ENCODE peak calls at places on chromosomes 2 and 18, in five cellular contexts. X is tibial nerve, R is psoas muscle, Z is left ventricle myocardium inferior, D is right cardiac atrium. L is an unnamed sample. For H3K4me1, the result is how much of the 10 kb centered on the place peaks cover.

GRCh38 chr18:37778417-37779165 is 213.0 kb upstream of the CELF4 start:
- DNase-seq in X (peak), R (peak), Z (peak), D (peak), L (peak)

GRCh38 chr2:216316743-216317142 is 55.5 kb downstream of the MARCHF4 start:
- DNase-seq in X (no peak), R (no peak), Z (no peak), D (no peak), L (no peak)

GRCh38 chr2:155965415-155966070 is 367.0 kb downstream of the NR4A2 start:
- DNase-seq in X (no peak), R (no peak), Z (no peak), D (no peak), L (peak)

GRCh38 chr2:63654959-63655358 is 66.2 kb downstream of the MDH1 start:
- DNase-seq in X (no peak), R (no peak), Z (no peak), D (no peak), L (no peak)

GRCh38 chr2:100959225-100959880 is 42.7 kb upstream of the RPL31 start:
- DNase-seq in X (no peak), R (no peak), Z (no peak), D (no peak), L (no peak)

GRCh38 chr2:9809448-9810088 is 33.7 kb upstream of the TAF1B start:
- DNase-seq in X (no peak), R (no peak), Z (no peak), D (peak), L (no peak)

GRCh38 chr2:8086796-8087479 is 594.9 kb upstream of the ID2 start:
- DNase-seq in X (no peak), R (no peak), Z (no peak), D (no peak), L (no peak)

GRCh38 chr2:235643680-235644117 is 149.9 kb downstream of the AGAP1 start:
- DNase-seq in X (no peak), R (no peak), Z (no peak), D (no peak), L (no peak)

GRCh38 chr18:42330296-42330695 is 375.3 kb downstream of the PIK3C3 start:
- DNase-seq in X (no peak), R (no peak), Z (no peak), D (no peak), L (no peak)

GRCh38 chr2:6556755-6557154 is 309.0 kb downstream of the CMPK2 start:
- DNase-seq in X (no peak), R (no peak), Z (no peak), D (no peak), L (no peak)

GRCh38 chr2:126642031-126642430 is 13.9 kb upstream of the GYPC start:
- DNase-seq in X (peak), R (no peak), Z (no peak), D (no peak), L (no peak)

GRCh38 chr2:109171444-109172334 is 42.7 kb downstream of the SH3RF3 start:
- DNase-seq in X (peak), R (peak), Z (peak), D (peak), L (no peak)

GRCh38 chr2:4020649-4021048 is 317.3 kb downstream of the DCDC2C start:
- DNase-seq in X (no peak), R (no peak), Z (no peak), D (no peak), L (no peak)

GRCh38 chr2:226115102-226115831 is 684.4 kb downstream of the IRS1 start:
- DNase-seq in X (no peak), R (no peak), Z (no peak), D (no peak), L (no peak)

GRCh38 chr18:28961669-28962228 is 784.8 kb upstream of the CDH2 start:
- DNase-seq in X (no peak), R (no peak), Z (no peak), D (no peak), L (peak)

GRCh38 chr2:59173325-59173724 is 932.2 kb upstream of the FANCL start:
- DNase-seq in X (no peak), R (no peak), Z (no peak), D (no peak), L (no peak)

GRCh38 chr2:72148391-72148974 is 821 bp upstream of the CYP26B1 start:
- DNase-seq in X (peak), R (no peak), Z (peak), D (no peak), L (no peak)
- H3K4me1 ChIP-seq in X (half or more), R (half or more), Z (half or more), D (under half), L (under half)

GRCh38 chr2:172734711-172735645 is 667 bp upstream of the RAPGEF4 start:
- DNase-seq in X (no peak), R (no peak), Z (no peak), D (peak), L (no peak)
- H3K4me3 ChIP-seq in X (peak), R (peak), Z (peak), D (peak), L (peak)

GRCh38 chr18:11997466-11997865 is 16.2 kb downstream of the IMPA2 start:
- DNase-seq in X (no peak), R (no peak), Z (no peak), D (no peak), L (no peak)

GRCh38 chr18:11994708-11995444 is 13.6 kb downstream of the IMPA2 start:
- DNase-seq in X (no peak), R (peak), Z (no peak), D (peak), L (peak)

GRCh38 chr18:11996907-11997306 is 15.6 kb downstream of the IMPA2 start:
- DNase-seq in X (no peak), R (no peak), Z (no peak), D (peak), L (no peak)

GRCh38 chr18:11995445-11996189 is 14.3 kb downstream of the IMPA2 start:
- DNase-seq in X (peak), R (peak), Z (peak), D (peak), L (peak)

DNA sequence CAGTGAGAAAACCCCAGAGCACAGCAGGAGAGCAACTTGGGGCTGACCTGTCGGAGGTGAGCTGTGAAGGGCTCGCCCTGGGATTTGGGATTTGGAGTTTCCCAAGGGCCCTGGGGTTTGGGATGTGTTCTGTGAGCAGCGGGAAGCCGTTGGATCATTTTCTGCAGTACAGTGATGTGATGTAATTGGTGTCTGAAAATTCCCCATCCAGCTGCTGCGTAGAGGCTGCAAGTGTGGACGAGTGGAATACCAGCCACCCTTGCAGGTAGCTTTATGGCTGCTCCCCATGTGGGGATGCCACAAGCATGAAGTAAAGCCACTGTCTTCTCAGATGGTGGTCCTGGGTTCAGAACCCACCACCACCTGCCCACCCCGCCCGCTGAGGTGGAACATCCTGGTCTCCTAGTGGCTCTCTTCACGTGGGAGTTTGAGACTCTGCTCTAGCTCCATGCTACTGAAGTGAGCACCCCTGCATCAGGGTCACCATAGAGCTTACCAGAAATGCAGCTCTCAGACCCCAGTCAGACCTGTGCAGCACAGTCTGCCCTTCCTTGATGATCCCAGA is 15.0 kb downstream of the IMPA2 start:
- DNase-seq in X (no peak), R (no peak), Z (no peak), D (peak), L (no peak)
- H3K4me1 ChIP-seq in X (under half), R (under half), Z (half or more), D (under half), L (under half)

GRCh38 chr2:44038277-44038676 is 42.5 kb upstream of the LRPPRC start:
- DNase-seq in X (no peak), R (no peak), Z (no peak), D (no peak), L (no peak)
- H3K4me3 ChIP-seq in X (no peak), R (no peak), Z (no peak), D (no peak), L (no peak)

DNA sequence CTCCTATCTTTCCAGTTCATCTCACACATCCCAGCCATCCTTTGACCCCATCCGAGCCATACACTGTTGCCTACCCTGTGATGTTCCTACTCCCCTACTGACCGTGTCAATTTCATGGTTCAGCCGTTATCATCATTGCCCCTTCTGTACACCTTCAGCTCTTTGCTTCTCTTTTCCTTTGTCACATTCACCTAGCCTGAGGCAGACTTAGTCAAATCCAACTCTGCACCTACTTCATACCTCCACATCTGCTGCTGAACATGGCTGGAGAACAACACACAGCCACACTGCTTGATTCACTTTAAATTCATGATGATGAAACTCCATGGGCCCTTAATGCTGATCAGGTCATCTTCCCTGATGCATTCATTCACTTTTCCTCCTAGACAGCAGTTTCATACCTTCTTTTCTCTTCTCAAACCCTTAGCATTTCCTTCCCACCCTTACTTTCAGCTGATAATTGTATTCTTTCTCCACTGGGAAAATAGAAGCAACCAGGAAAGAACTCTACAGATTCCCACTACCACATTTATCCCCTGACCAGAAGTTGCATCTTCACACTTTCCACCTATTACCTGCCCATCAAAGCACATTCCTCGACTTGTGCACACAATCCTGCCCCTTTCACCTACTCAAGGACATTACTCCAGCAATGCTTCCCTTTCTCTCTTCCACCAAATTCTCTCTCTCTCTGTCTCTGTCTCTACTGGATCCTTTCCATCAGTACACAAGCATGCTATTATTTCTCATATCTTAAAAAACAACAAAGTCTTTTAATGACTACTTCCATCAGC is 59.6 kb downstream of the PKDCC start:
- DNase-seq in X (no peak), R (no peak), Z (no peak), D (no peak), L (no peak)
- H3K4me1 ChIP-seq in X (under half), R (under half), Z (under half), D (under half), L (half or more)

GRCh38 chr2:224837066-224837465 is 120.9 kb upstream of the CCDC195 start:
- DNase-seq in X (no peak), R (no peak), Z (no peak), D (no peak), L (no peak)
- H3K4me3 ChIP-seq in X (no peak), R (no peak), Z (no peak), D (no peak), L (no peak)

GRCh38 chr2:64995041-64995440 is 5.8 kb downstream of the SLC1A4 start:
- DNase-seq in X (no peak), R (no peak), Z (no peak), D (no peak), L (peak)

GRCh38 chr2:64999754-65000153 is 10.6 kb downstream of the SLC1A4 start:
- DNase-seq in X (no peak), R (no peak), Z (no peak), D (no peak), L (peak)

GRCh38 chr2:65000619-65001018 is 11.4 kb downstream of the SLC1A4 start:
- DNase-seq in X (no peak), R (no peak), Z (no peak), D (no peak), L (no peak)

GRCh38 chr2:64998658-64999061 is 9.5 kb downstream of the SLC1A4 start:
- DNase-seq in X (no peak), R (no peak), Z (no peak), D (peak), L (peak)

GRCh38 chr2:64996914-64997313 is 7.7 kb downstream of the SLC1A4 start:
- DNase-seq in X (no peak), R (no peak), Z (no peak), D (no peak), L (peak)
- H3K4me1 ChIP-seq in X (under half), R (under half), Z (under half), D (under half), L (under half)

GRCh38 chr2:241103176-241103595 is 1.1 kb upstream of the MTERF4 start:
- DNase-seq in X (no peak), R (no peak), Z (no peak), D (no peak), L (no peak)
- H3K4me3 ChIP-seq in X (no peak), R (peak), Z (peak), D (peak), L (peak)

L was measured in Caco-2.